ENCODE peak calls at places on chromosomes 5 and 9, in seven cellular contexts. B is effector memory CD4-positive, alpha-beta T cell; P is tibial artery; W is lower lobe of right lung; V is IMR-90; U is stomach; L is ovary. E is an unnamed sample.

GRCh38 chr9:107693620-107694326 is 204.2 kb upstream of the KLF4 start:
- DNase-seq in B (no peak), L (no peak), P (no peak), U (no peak), V (peak; percentile 64), W (no peak), E (no peak)

GRCh38 chr5:59021286-59021673 is 438.4 kb downstream of the RAB3C start:
- DNase-seq in B (no peak), L (no peak), U (no peak), P (no peak), V (no peak), W (no peak), E (no peak)

GRCh38 chr5:16412556-16412955 is 53.0 kb downstream of the ZNF622 start:
- DNase-seq in B (no peak), U (no peak), W (no peak), P (no peak), L (no peak), V (no peak), E (no peak)

GRCh38 chr5:57338068-57338848 is 144.4 kb downstream of the ACTBL2 start:
- DNase-seq in V (no peak), L (no peak), U (no peak), B (no peak), W (no peak), P (no peak), E (no peak)

GRCh38 chr9:82558855-82559615 is 503.9 kb downstream of the RASEF start:
- DNase-seq in L (no peak), P (no peak), V (peak; percentile 75), W (no peak), B (no peak), U (no peak), E (no peak)

GRCh38 chr9:128610889-128611288 is 45.8 kb downstream of the DYNC2I2 start:
- DNase-seq in B (no peak), U (no peak), V (no peak), L (no peak), W (no peak), P (no peak), E (no peak)

GRCh38 chr5:10454591-10455272 is 13.1 kb downstream of the ROPN1L start:
- DNase-seq in U (no peak), V (peak; percentile 83), L (no peak), P (no peak), B (no peak), W (no peak), E (no peak)

GRCh38 chr5:93006915-93007314 is 574.1 kb downstream of the NR2F1-AS1 start:
- DNase-seq in V (peak; percentile 34), B (no peak), U (no peak), P (no peak), L (no peak), W (no peak), E (no peak)

GRCh38 chr5:140546851-140547507 is 483 bp upstream of the EIF4EBP3 start:
- DNase-seq in L (no peak), U (no peak), P (no peak), V (no peak), B (no peak), W (no peak), E (no peak)

GRCh38 chr5:143511736-143512135 is 108.2 kb upstream of the NR3C1 start:
- DNase-seq in W (no peak), V (no peak), U (no peak), L (no peak), P (no peak), B (no peak), E (no peak)

GRCh38 chr5:82560546-82560945 is 282.4 kb upstream of the RPS23 start:
- DNase-seq in U (no peak), W (no peak), V (no peak), B (no peak), L (no peak), P (no peak), E (no peak)

GRCh38 chr5:68740204-68740910 is 353.5 kb upstream of the SLC30A5 start:
- DNase-seq in W (no peak), B (no peak), P (no peak), V (no peak), U (no peak), L (no peak), E (no peak)

GRCh38 chr5:177510567-177511053 is 984 bp upstream of the DOK3 start:
- DNase-seq in W (peak; percentile 86), V (no peak), L (no peak), P (no peak), B (no peak), U (no peak), E (no peak)

GRCh38 chr9:75823136-75823535 is 67.3 kb upstream of the PCSK5 start:
- DNase-seq in B (no peak), W (no peak), L (no peak), U (no peak), V (no peak), P (no peak), E (no peak)

GRCh38 chr9:116157436-116158138 is 4.0 kb downstream of the PAPPA start:
- DNase-seq in V (peak; percentile 60), B (no peak), L (peak; percentile 35), U (no peak), W (no peak), P (no peak), E (no peak)

GRCh38 chr9:107999011-107999410 is 509.4 kb upstream of the KLF4 start:
- DNase-seq in V (no peak), U (no peak), P (no peak), W (no peak), B (no peak), L (no peak), E (no peak)

GRCh38 chr5:66329078-66329477 is 185.0 kb downstream of the SREK1 start:
- DNase-seq in P (no peak), B (no peak), U (no peak), L (no peak), V (no peak), W (no peak), E (no peak)

GRCh38 chr5:178207183-178207916 is 3.0 kb downstream of the HNRNPAB start:
- DNase-seq in B (no peak), V (peak; percentile 67), U (peak; percentile 81), L (no peak), P (no peak), W (no peak), E (peak; percentile 68)

GRCh38 chr9:136587145-136587943 is 41.5 kb upstream of the NOTCH1 start:
- DNase-seq in U (peak; percentile 31), P (no peak), V (peak; percentile 48), B (no peak), L (peak; percentile 91), W (peak; percentile 84), E (peak; percentile 78)

GRCh38 chr5:147973086-147973485 is 66.7 kb upstream of the C5orf46 start:
- DNase-seq in P (no peak), W (no peak), L (no peak), U (no peak), V (no peak), B (no peak), E (no peak)

GRCh38 chr5:154899107-154899816 is 38.7 kb downstream of the GEMIN5 start:
- DNase-seq in B (no peak), L (no peak), U (no peak), V (no peak), W (peak; percentile 75), P (peak; percentile 81), E (no peak)
- H3K27ac ChIP-seq in B (no peak overlapping the region), L (no peak overlapping the region), U (no peak overlapping the region), V (no peak overlapping the region), W (peak overlapping the region; percentile 70), P (peak overlapping the region; percentile 27), E (no peak overlapping the region)

GRCh38 chr5:179840766-179841165 is 17.9 kb downstream of the MRNIP start:
- DNase-seq in W (peak; percentile 41), V (no peak), U (no peak), B (no peak), L (no peak), P (no peak), E (no peak)

GRCh38 chr5:179839328-179840256 is 18.9 kb downstream of the SQSTM1 start:
- DNase-seq in U (peak; percentile 51), B (no peak), P (no peak), V (peak; percentile 39), W (no peak), L (no peak), E (peak; percentile 82)

GRCh38 chr5:179837076-179838011 is 16.6 kb downstream of the SQSTM1 start:
- DNase-seq in V (no peak), U (no peak), B (no peak), P (no peak), W (no peak), L (no peak), E (no peak)

GRCh38 chr5:179841621-179842020 is 17.0 kb downstream of the MRNIP start:
- DNase-seq in V (no peak), P (no peak), U (no peak), W (peak; percentile 26), L (no peak), B (no peak), E (peak; percentile 68)

GRCh38 chr5:179840321-179840720 is 18.3 kb downstream of the MRNIP start:
- DNase-seq in B (no peak), L (no peak), V (no peak), W (peak; percentile 31), U (no peak), P (no peak), E (peak; percentile 31)
- H3K27ac ChIP-seq in B (no peak overlapping the region), L (no peak overlapping the region), V (no peak overlapping the region), W (no peak overlapping the region), U (peak overlapping the region; percentile 4), P (no peak overlapping the region), E (no peak overlapping the region)

GRCh38 chr5:107669543-107670027 is 1.2 kb downstream of the EFNA5 start:
- DNase-seq in U (peak; percentile 39), V (peak; percentile 2), B (no peak), L (peak; percentile 43), P (peak; percentile 67), W (peak; percentile 52), E (peak; percentile 24)

GRCh38 chr5:107668933-107669542 is 1.7 kb downstream of the EFNA5 start:
- DNase-seq in P (peak; percentile 64), V (no peak), L (no peak), U (peak; percentile 31), W (no peak), B (no peak), E (no peak)

GRCh38 chr5:107671742-107672211 is 1.0 kb upstream of the EFNA5 start:
- DNase-seq in V (peak; percentile 52), L (no peak), B (no peak), W (no peak), U (no peak), P (no peak), E (no peak)

GRCh38 chr5:107670927-107671741 is at the start of gene EFNA5:
- DNase-seq in P (peak; percentile 72), W (peak; percentile 56), V (peak; percentile 46), B (no peak), L (peak; percentile 40), U (peak; percentile 46), E (peak; percentile 15)

GRCh38 chr5:107670028-107670926 is 460 bp downstream of the EFNA5 start:
- DNase-seq in L (peak; percentile 44), U (peak; percentile 50), B (no peak), P (peak; percentile 67), W (peak; percentile 51), V (peak; percentile 2), E (peak; percentile 74)
- H3K27ac ChIP-seq in L (no peak overlapping the region), U (peak overlapping the region; percentile 87), B (no peak overlapping the region), P (peak overlapping the region; percentile 81), W (peak overlapping the region; percentile 67), V (no peak overlapping the region), E (no peak overlapping the region)

DNA sequence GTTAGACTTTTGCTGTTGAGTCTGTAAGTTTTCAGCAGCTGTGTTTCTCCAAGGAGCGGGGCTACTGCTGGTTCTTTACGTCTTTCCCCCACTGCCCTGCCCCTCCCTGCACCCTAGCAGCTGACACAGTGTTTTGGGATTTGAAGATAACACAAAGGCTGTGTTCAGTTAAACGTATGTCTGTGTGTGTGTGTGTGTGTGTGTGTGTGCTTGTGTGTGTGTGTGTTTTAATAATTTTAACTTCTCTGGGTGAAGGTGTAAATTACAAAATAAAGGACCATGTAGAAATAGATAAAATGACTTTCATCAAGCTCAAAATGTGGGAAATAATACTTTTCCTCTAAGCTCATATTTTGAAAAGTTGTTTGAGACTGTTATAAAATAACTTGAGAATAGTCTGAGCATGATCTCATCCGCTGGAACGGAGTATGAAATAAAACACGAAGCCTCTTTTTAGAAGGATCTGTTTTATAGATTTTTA is 10.9 kb downstream of the ABL1 start:
- DNase-seq in W (no peak), B (no peak), U (no peak), L (no peak), V (peak; percentile 93), P (no peak), E (no peak)
- H3K27ac ChIP-seq in W (peak overlapping the region; percentile 69), B (no peak overlapping the region), U (peak overlapping the region; percentile 90), L (peak overlapping the region; percentile 95), V (peak overlapping the region; percentile 80), P (peak overlapping the region; percentile 91), E (no peak overlapping the region)